ENCODE peak calls at places on chromosome 6, in ten cellular contexts. One of them, this sample, is unnamed.

GRCh38 chr6:145891126-145891525 is 73.0 kb downstream of the SHPRH start:
- DNase-seq in GM06990: no peak
- DNase-seq in B cell: no peak
- DNase-seq in A673: no peak
- DNase-seq in AG10803: peak; percentile 87
- DNase-seq in chondrocyte: no peak
- DNase-seq in HepG2: peak; percentile 56
- DNase-seq in spleen: no peak
- DNase-seq in left lung: no peak
- DNase-seq in GM10248: no peak
- DNase-seq in this sample: no peak

GRCh38 chr6:159378361-159378760 is 209.2 kb downstream of the FNDC1 start:
- DNase-seq in AG10803: no peak
- DNase-seq in spleen: no peak
- DNase-seq in A673: no peak
- DNase-seq in chondrocyte: no peak
- DNase-seq in GM06990: no peak
- DNase-seq in HepG2: no peak
- DNase-seq in B cell: no peak
- DNase-seq in left lung: no peak
- DNase-seq in GM10248: no peak
- DNase-seq in this sample: no peak

GRCh38 chr6:44034391-44034861 is 92.8 kb downstream of the MRPL14 start:
- DNase-seq in B cell: no peak
- DNase-seq in chondrocyte: no peak
- DNase-seq in AG10803: no peak
- DNase-seq in spleen: peak; percentile 47
- DNase-seq in GM06990: no peak
- DNase-seq in GM10248: no peak
- DNase-seq in left lung: peak; percentile 34
- DNase-seq in A673: no peak
- DNase-seq in HepG2: no peak
- DNase-seq in this sample: no peak

GRCh38 chr6:155078331-155078745 is 83.2 kb downstream of the TIAM2 start:
- DNase-seq in chondrocyte: no peak
- DNase-seq in AG10803: no peak
- DNase-seq in left lung: no peak
- DNase-seq in HepG2: no peak
- DNase-seq in GM10248: no peak
- DNase-seq in A673: no peak
- DNase-seq in GM06990: no peak
- DNase-seq in B cell: no peak
- DNase-seq in spleen: no peak
- DNase-seq in this sample: no peak

GRCh38 chr6:107361568-107362270 is 97.6 kb downstream of the PDSS2 start:
- DNase-seq in chondrocyte: no peak
- DNase-seq in HepG2: peak; percentile 85
- DNase-seq in AG10803: peak; percentile 56
- DNase-seq in B cell: no peak
- DNase-seq in A673: no peak
- DNase-seq in GM06990: no peak
- DNase-seq in left lung: no peak
- DNase-seq in GM10248: no peak
- DNase-seq in spleen: no peak
- DNase-seq in this sample: no peak

GRCh38 chr6:9540534-9541126 is 874.2 kb downstream of the TFAP2A start:
- DNase-seq in AG10803: peak; percentile 48
- DNase-seq in spleen: no peak
- DNase-seq in A673: peak; percentile 86
- DNase-seq in HepG2: peak; percentile 20
- DNase-seq in GM06990: no peak
- DNase-seq in chondrocyte: no peak
- DNase-seq in left lung: no peak
- DNase-seq in GM10248: peak; percentile 19
- DNase-seq in B cell: peak; percentile 4
- DNase-seq in this sample: peak; percentile 41

GRCh38 chr6:24252215-24252614 is 105.6 kb downstream of the DCDC2 start:
- DNase-seq in GM06990: no peak
- DNase-seq in spleen: no peak
- DNase-seq in left lung: no peak
- DNase-seq in HepG2: no peak
- DNase-seq in GM10248: no peak
- DNase-seq in B cell: no peak
- DNase-seq in AG10803: no peak
- DNase-seq in chondrocyte: no peak
- DNase-seq in A673: no peak
- DNase-seq in this sample: no peak

GRCh38 chr6:158040051-158040803 is 58.6 kb downstream of the SYNJ2 start:
- DNase-seq in spleen: no peak
- DNase-seq in chondrocyte: peak; percentile 6
- DNase-seq in GM10248: peak; percentile 56
- DNase-seq in AG10803: peak; percentile 90
- DNase-seq in left lung: no peak
- DNase-seq in B cell: no peak
- DNase-seq in HepG2: peak; percentile 99
- DNase-seq in GM06990: no peak
- DNase-seq in A673: peak; percentile 80
- DNase-seq in this sample: peak; percentile 73

GRCh38 chr6:52305385-52305784 is 20.8 kb upstream of the MCM3 start:
- DNase-seq in HepG2: no peak
- DNase-seq in AG10803: peak; percentile 51
- DNase-seq in A673: no peak
- DNase-seq in B cell: no peak
- DNase-seq in chondrocyte: no peak
- DNase-seq in GM10248: no peak
- DNase-seq in left lung: no peak
- DNase-seq in spleen: no peak
- DNase-seq in GM06990: no peak
- DNase-seq in this sample: no peak

GRCh38 chr6:134029495-134030455 is 22.6 kb downstream of the SLC2A12 start:
- DNase-seq in HepG2: no peak
- DNase-seq in AG10803: no peak
- DNase-seq in left lung: no peak
- DNase-seq in B cell: no peak
- DNase-seq in chondrocyte: no peak
- DNase-seq in A673: no peak
- DNase-seq in spleen: no peak
- DNase-seq in GM06990: no peak
- DNase-seq in GM10248: no peak
- DNase-seq in this sample: no peak

GRCh38 chr6:119243657-119244056 is 105.9 kb downstream of the MAN1A1 start:
- DNase-seq in HepG2: no peak
- DNase-seq in GM06990: no peak
- DNase-seq in left lung: no peak
- DNase-seq in spleen: no peak
- DNase-seq in GM10248: no peak
- DNase-seq in B cell: no peak
- DNase-seq in chondrocyte: no peak
- DNase-seq in A673: no peak
- DNase-seq in AG10803: no peak
- DNase-seq in this sample: no peak

GRCh38 chr6:132063738-132064137 is 112.6 kb upstream of the CCN2 start:
- DNase-seq in A673: no peak
- DNase-seq in HepG2: peak; percentile 55
- DNase-seq in spleen: no peak
- DNase-seq in GM06990: no peak
- DNase-seq in AG10803: peak; percentile 85
- DNase-seq in GM10248: no peak
- DNase-seq in B cell: no peak
- DNase-seq in left lung: no peak
- DNase-seq in chondrocyte: no peak
- DNase-seq in this sample: no peak

GRCh38 chr6:154516276-154516675 is 5.8 kb upstream of the CNKSR3 start:
- DNase-seq in AG10803: no peak
- DNase-seq in spleen: no peak
- DNase-seq in left lung: no peak
- DNase-seq in GM10248: no peak
- DNase-seq in GM06990: no peak
- DNase-seq in B cell: no peak
- DNase-seq in HepG2: no peak
- DNase-seq in A673: no peak
- DNase-seq in chondrocyte: no peak
- DNase-seq in this sample: no peak

GRCh38 chr6:43496370-43497128 is 13.6 kb downstream of the LRRC73 start:
- DNase-seq in GM10248: no peak
- DNase-seq in A673: no peak
- DNase-seq in GM06990: no peak
- DNase-seq in AG10803: peak; percentile 65
- DNase-seq in chondrocyte: no peak
- DNase-seq in spleen: no peak
- DNase-seq in left lung: no peak
- DNase-seq in B cell: peak; percentile 32
- DNase-seq in HepG2: peak; percentile 80
- DNase-seq in this sample: peak; percentile 53

GRCh38 chr6:6331393-6331792 is 10.9 kb upstream of the F13A1 start:
- DNase-seq in chondrocyte: no peak
- DNase-seq in HepG2: no peak
- DNase-seq in AG10803: peak; percentile 31
- DNase-seq in left lung: no peak
- DNase-seq in GM10248: peak; percentile 66
- DNase-seq in spleen: no peak
- DNase-seq in A673: no peak
- DNase-seq in B cell: peak; percentile 62
- DNase-seq in GM06990: peak; percentile 69
- DNase-seq in this sample: peak; percentile 70

GRCh38 chr6:6330407-6330806 is 9.9 kb upstream of the F13A1 start:
- DNase-seq in AG10803: no peak
- DNase-seq in left lung: no peak
- DNase-seq in GM10248: no peak
- DNase-seq in chondrocyte: no peak
- DNase-seq in HepG2: no peak
- DNase-seq in A673: no peak
- DNase-seq in GM06990: peak; percentile 31
- DNase-seq in spleen: no peak
- DNase-seq in B cell: no peak
- DNase-seq in this sample: no peak

GRCh38 chr6:6332873-6333272 is 12.4 kb upstream of the F13A1 start:
- DNase-seq in GM10248: no peak
- DNase-seq in A673: no peak
- DNase-seq in B cell: no peak
- DNase-seq in HepG2: no peak
- DNase-seq in AG10803: peak; percentile 16
- DNase-seq in left lung: no peak
- DNase-seq in spleen: no peak
- DNase-seq in GM06990: peak; percentile 60
- DNase-seq in chondrocyte: no peak
- DNase-seq in this sample: no peak

GRCh38 chr6:6333498-6333897 is 13.0 kb upstream of the F13A1 start:
- DNase-seq in chondrocyte: no peak
- DNase-seq in A673: peak; percentile 57
- DNase-seq in left lung: no peak
- DNase-seq in GM10248: no peak
- DNase-seq in spleen: no peak
- DNase-seq in GM06990: no peak
- DNase-seq in AG10803: peak; percentile 60
- DNase-seq in HepG2: no peak
- DNase-seq in B cell: no peak
- DNase-seq in this sample: no peak

GRCh38 chr6:6332240-6332639 is 11.8 kb upstream of the F13A1 start:
- DNase-seq in spleen: no peak
- DNase-seq in B cell: peak; percentile 56
- DNase-seq in GM06990: peak; percentile 60
- DNase-seq in HepG2: no peak
- DNase-seq in A673: no peak
- DNase-seq in chondrocyte: no peak
- DNase-seq in GM10248: peak; percentile 51
- DNase-seq in AG10803: no peak
- DNase-seq in left lung: no peak
- DNase-seq in this sample: no peak
- TF ChIP-seq CTCF in spleen: no peak
- TF ChIP-seq CTCF in B cell: no peak
- TF ChIP-seq CTCF in GM06990: no peak
- TF ChIP-seq CTCF in HepG2: no peak
- TF ChIP-seq CTCF in A673: no peak
- TF ChIP-seq CTCF in chondrocyte: no peak
- TF ChIP-seq CTCF in GM10248: no peak
- TF ChIP-seq CTCF in AG10803: no peak
- TF ChIP-seq CTCF in left lung: no peak
- TF ChIP-seq CTCF in this sample: no peak

GRCh38 chr6:162750776-162751175 is 23.0 kb downstream of the PACRG start:
- DNase-seq in GM06990: no peak
- DNase-seq in chondrocyte: no peak
- DNase-seq in HepG2: peak; percentile 23
- DNase-seq in A673: no peak
- DNase-seq in B cell: no peak
- DNase-seq in AG10803: no peak
- DNase-seq in spleen: no peak
- DNase-seq in GM10248: no peak
- DNase-seq in left lung: no peak
- DNase-seq in this sample: no peak
- TF ChIP-seq CTCF in GM06990: no peak
- TF ChIP-seq CTCF in chondrocyte: no peak
- TF ChIP-seq CTCF in HepG2: no peak
- TF ChIP-seq CTCF in A673: no peak
- TF ChIP-seq CTCF in B cell: no peak
- TF ChIP-seq CTCF in AG10803: no peak
- TF ChIP-seq CTCF in spleen: no peak
- TF ChIP-seq CTCF in GM10248: no peak
- TF ChIP-seq CTCF in left lung: no peak
- TF ChIP-seq CTCF in this sample: no peak

DNA sequence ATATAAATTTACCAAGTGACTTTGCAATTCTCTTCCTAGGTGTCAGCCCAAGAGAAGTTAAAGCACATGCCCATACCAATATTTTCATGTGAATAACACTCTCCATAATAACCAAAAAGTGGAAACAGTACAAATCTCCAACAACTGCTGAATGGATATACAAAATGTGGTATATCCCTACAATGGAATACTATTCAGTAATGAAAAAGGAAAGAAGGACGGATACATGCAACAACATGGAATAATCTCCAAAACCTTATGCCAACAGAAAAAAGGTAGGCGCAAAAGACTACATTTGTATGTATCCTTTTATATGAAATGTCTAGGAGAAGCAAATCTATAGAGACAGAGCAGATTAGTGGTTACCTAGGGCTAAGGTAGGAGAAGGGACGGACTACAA is 487.7 kb upstream of the ID4 start:
- DNase-seq in AG10803: no peak
- DNase-seq in GM10248: no peak
- DNase-seq in HepG2: no peak
- DNase-seq in B cell: no peak
- DNase-seq in GM06990: no peak
- DNase-seq in spleen: no peak
- DNase-seq in left lung: no peak
- DNase-seq in chondrocyte: no peak
- DNase-seq in A673: no peak
- DNase-seq in this sample: no peak
- TF ChIP-seq CTCF in AG10803: no peak
- TF ChIP-seq CTCF in GM10248: no peak
- TF ChIP-seq CTCF in HepG2: no peak
- TF ChIP-seq CTCF in B cell: no peak
- TF ChIP-seq CTCF in GM06990: no peak
- TF ChIP-seq CTCF in spleen: no peak
- TF ChIP-seq CTCF in left lung: no peak
- TF ChIP-seq CTCF in chondrocyte: no peak
- TF ChIP-seq CTCF in A673: no peak
- TF ChIP-seq CTCF in this sample: no peak

DNA sequence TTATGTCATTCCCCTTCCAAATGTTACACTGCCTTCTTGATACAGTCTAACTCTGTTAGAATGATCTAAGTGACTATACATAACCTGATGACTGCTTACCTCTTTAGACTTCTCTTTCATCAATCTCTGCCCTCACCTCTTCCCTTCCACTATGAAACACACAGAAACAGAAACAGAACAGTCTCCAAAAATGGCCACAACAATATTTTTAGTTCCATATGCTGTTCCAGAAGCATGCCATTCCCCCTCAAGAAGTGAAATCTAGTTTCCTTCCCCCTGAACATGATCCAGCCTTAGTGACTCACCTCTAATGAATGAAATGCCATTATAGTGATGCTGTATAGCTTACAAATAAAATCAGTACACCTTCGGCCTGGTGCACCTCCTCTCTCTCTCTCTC is 229.3 kb upstream of the TENT5A start:
- DNase-seq in spleen: no peak
- DNase-seq in B cell: no peak
- DNase-seq in AG10803: peak; percentile 77
- DNase-seq in A673: peak; percentile 11
- DNase-seq in left lung: no peak
- DNase-seq in GM10248: no peak
- DNase-seq in chondrocyte: no peak
- DNase-seq in HepG2: no peak
- DNase-seq in GM06990: no peak
- DNase-seq in this sample: no peak
- TF ChIP-seq CTCF in spleen: no peak
- TF ChIP-seq CTCF in B cell: no peak
- TF ChIP-seq CTCF in AG10803: no peak
- TF ChIP-seq CTCF in A673: no peak
- TF ChIP-seq CTCF in left lung: no peak
- TF ChIP-seq CTCF in GM10248: no peak
- TF ChIP-seq CTCF in chondrocyte: no peak
- TF ChIP-seq CTCF in HepG2: no peak
- TF ChIP-seq CTCF in GM06990: no peak
- TF ChIP-seq CTCF in this sample: no peak

This sample was measured in GM13977.